ENCODE peak calls at places on chromosomes 2 and 18, in nine cellular contexts. M is OCI-LY7, V is GM13976, B is brain microvascular endothelial cell, N is endodermal cell, S is dorsolateral prefrontal cortex, H is ovary, O is HL-60, I is glutamatergic neuron. X is an unnamed sample.
A peak's percentile ranks its signal among the peaks of the same experiment; 100 is the strongest.

GRCh38 chr2:6993230-6993640 is 76.0 kb downstream of the RNF144A start:
- DNase-seq in I (no peak), H (peak; percentile 34), N (no peak), M (no peak), B (no peak), S (peak; percentile 69), V (no peak), O (no peak), X (no peak)

GRCh38 chr2:6081955-6082354 is 389.8 kb downstream of the SOX11 start:
- DNase-seq in O (no peak), B (no peak), N (no peak), H (no peak), V (no peak), S (no peak), I (no peak), M (no peak), X (no peak)

GRCh38 chr18:64678048-64678447 is 529.2 kb upstream of the LINC00305 start:
- DNase-seq in V (no peak), N (peak; percentile 52), S (no peak), B (no peak), O (no peak), H (no peak), I (no peak), M (peak; percentile 80), X (no peak)

GRCh38 chr2:179272406-179273192 is 8.0 kb upstream of the SESTD1 start:
- DNase-seq in S (no peak), B (no peak), I (no peak), O (no peak), N (no peak), M (no peak), V (no peak), H (no peak), X (no peak)

GRCh38 chr2:74529357-74530238 is at the start of the genes AUP1 and HTRA2:
- DNase-seq in I (peak; percentile 98), H (peak; percentile 97), M (peak; percentile 99), S (peak; percentile 99), O (peak; percentile 94), N (peak; percentile 100), B (peak; percentile 99), V (peak; percentile 99), X (peak; percentile 98)

GRCh38 chr2:85747441-85747840 is 6.3 kb upstream of the ATOH8 start:
- DNase-seq in S (no peak), V (no peak), M (no peak), B (no peak), N (no peak), I (no peak), H (no peak), O (no peak), X (no peak)

GRCh38 chr2:160689441-160689840 is 195.8 kb upstream of the RBMS1 start:
- DNase-seq in I (no peak), O (no peak), H (no peak), B (no peak), M (no peak), S (no peak), V (no peak), N (no peak), X (no peak)

GRCh38 chr2:225512873-225513580 is 113.5 kb downstream of the NYAP2 start:
- DNase-seq in I (no peak), N (no peak), O (no peak), S (no peak), V (no peak), B (peak; percentile 36), M (no peak), H (no peak), X (no peak)

DNA sequence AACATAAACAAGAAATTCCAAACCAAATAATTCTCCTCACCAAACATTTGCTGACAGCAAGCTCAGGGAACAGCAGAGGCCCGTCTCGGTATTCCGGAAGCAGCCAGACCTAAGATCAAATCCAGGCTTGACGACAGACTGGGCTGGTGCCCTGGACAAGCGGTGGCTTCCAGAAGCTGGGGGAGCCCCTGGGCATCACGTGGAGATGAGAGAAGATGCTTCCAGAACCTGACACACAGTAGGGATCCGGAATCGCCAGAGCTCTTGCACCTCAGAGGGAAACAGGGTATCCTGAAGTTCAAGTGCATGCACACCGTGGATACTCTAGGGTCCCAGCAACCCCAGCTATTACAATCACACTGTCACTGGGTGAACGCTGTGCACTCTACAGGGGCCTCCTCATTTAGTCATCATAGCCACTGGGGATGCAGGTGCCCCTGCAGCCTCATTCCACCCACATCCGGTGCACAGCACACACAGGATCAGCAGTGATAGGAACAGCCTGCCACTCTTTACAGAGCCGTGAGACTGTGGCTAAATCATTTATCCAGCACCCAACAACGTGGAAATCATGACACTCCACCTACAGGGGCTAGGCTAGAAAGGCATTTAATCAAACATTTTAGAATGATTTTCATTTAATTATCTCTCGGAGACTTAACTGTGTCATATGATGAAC is 102.6 kb downstream of the HDAC4 start:
- DNase-seq in B (no peak), I (no peak), M (peak; percentile 6), S (peak; percentile 31), N (peak; percentile 26), V (no peak), O (no peak), H (no peak), X (no peak)
- TF ChIP-seq CTCF in B (no peak), I (no peak), M (no peak), S (no peak), N (no peak), V (no peak), O (no peak), H (no peak), X (no peak)

GRCh38 chr2:207734636-207735512 is 23.4 kb downstream of the CCNYL1 start:
- DNase-seq in I (no peak), H (no peak), V (no peak), B (no peak), O (no peak), S (no peak), N (no peak), M (no peak), X (no peak)
- TF ChIP-seq CTCF in I (no peak), H (no peak), V (no peak), B (no peak), O (no peak), S (no peak), N (no peak), M (no peak), X (no peak)

DNA sequence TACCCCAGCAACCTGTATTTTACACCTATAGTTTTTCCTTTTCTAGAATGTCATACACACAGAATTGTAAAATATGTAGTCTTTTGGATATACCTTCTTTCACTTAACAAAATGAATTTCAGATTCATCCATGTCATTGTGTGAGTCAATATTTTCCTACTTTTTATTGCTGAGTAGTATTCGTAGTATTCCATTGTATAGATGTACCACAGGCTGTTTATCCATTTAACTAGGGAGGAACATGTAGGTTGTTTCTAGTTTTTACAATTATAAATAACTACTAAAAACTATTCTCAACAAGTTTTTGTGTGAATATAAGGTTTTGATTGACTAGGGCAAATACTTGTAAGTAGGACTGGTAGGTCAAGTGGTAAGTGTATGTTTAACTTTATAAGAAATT is 187.4 kb downstream of the ACOXL start:
- DNase-seq in V (no peak), S (no peak), B (no peak), M (no peak), N (no peak), I (no peak), O (no peak), H (no peak), X (no peak)
- TF ChIP-seq CTCF in V (no peak), S (no peak), B (no peak), M (no peak), N (no peak), I (no peak), O (no peak), H (no peak), X (no peak)

GRCh38 chr2:46951290-46952064 is 35.9 kb upstream of the MCFD2 start:
- DNase-seq in B (no peak), V (no peak), M (peak; percentile 30), S (no peak), N (no peak), O (peak; percentile 47), H (no peak), I (no peak), X (no peak)
- TF ChIP-seq CTCF in B (no peak), V (no peak), M (no peak), S (no peak), N (no peak), O (no peak), H (no peak), I (no peak), X (no peak)

GRCh38 chr2:168712053-168712452 is 90.4 kb upstream of the NOSTRIN start:
- DNase-seq in V (peak; percentile 53), M (peak; percentile 51), O (no peak), B (no peak), H (no peak), N (no peak), S (no peak), I (no peak), X (peak; percentile 68)
- TF ChIP-seq CTCF in V (no peak), M (peak; percentile 48), O (no peak), B (peak; percentile 34), H (no peak), N (peak; percentile 56), S (no peak), I (no peak), X (peak; percentile 36)

DNA sequence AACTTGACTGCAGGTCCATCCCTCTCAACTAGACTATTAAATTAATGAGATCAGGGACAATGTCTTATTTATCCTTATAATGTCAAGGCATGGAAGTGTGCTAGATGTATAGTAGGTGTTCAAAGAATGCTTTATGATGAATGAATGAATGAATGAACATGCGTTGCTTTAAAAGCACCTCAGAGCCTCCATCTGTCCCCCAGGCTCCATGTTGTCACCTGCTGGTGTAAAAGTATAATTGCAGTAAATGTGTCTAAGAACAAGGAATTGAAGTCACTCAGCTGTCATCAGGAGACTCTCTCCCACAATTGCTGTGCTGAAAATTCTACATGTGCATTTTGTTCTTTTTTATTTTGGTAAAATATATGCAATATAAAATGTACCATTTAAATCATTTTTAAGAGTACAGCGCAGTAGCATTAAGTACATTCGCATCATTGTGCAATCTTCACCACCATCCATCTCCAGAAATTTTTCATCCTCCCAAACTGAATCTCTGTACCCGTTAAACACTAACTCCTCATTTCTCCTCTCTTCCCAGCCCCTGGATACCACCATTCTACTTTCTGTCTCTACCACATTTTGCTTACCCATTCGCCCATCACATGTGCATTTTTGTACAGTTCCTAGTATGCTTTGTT is 52.6 kb downstream of the GNAL start:
- DNase-seq in I (no peak), V (peak; percentile 64), M (peak; percentile 37), S (no peak), O (no peak), B (no peak), N (no peak), H (no peak), X (peak; percentile 46)
- TF ChIP-seq CTCF in I (peak; percentile 71), V (no peak), M (peak; percentile 83), S (peak; percentile 15), O (peak; percentile 93), B (peak; percentile 64), N (peak; percentile 82), H (no peak), X (peak; percentile 29)

GRCh38 chr18:2471523-2471922 is 99.8 kb downstream of the METTL4 start:
- DNase-seq in S (no peak), M (peak; percentile 23), O (no peak), V (no peak), N (peak; percentile 58), B (no peak), H (no peak), I (no peak), X (no peak)
- TF ChIP-seq CTCF in S (no peak), M (peak; percentile 58), O (peak; percentile 30), V (peak; percentile 24), N (peak; percentile 58), B (peak; percentile 32), H (no peak), I (peak; percentile 22), X (peak; percentile 7)

DNA sequence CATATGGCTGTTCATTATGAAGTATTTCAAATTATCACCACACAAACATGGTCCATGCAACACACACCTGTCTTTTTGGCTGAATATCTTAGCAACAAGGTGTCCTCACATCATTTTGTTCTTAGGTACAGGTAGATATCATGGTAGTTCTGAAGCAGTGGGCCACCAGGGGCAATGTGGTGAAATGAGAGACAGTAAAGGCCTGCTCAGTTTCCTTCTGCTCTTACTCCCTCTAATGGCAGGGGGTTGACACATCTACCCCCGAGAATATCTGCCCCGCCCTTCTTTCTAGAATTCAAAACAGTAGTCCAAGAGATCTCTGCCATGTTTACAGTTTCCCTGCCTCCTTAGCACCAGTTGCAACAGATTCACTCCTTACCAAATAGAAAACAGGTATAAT is 147.0 kb upstream of the KLHL14 start:
- DNase-seq in S (no peak), I (peak; percentile 22), N (peak; percentile 87), H (no peak), B (no peak), M (peak; percentile 82), O (no peak), V (peak; percentile 41), X (peak; percentile 44)
- TF ChIP-seq CTCF in S (no peak), I (peak; percentile 36), N (peak; percentile 97), H (no peak), B (peak; percentile 76), M (peak; percentile 81), O (peak; percentile 80), V (peak; percentile 62), X (peak; percentile 42)

X was measured in GM10248.